ENCODE peak calls at places on chromosomes 13 and 19, in six cellular contexts. B is K562, X is SK-N-SH, M is HepG2, D is GM12878, T is HCT116. C is an unnamed sample.

GRCh38 chr19:56764296-56764695 is 76.2 kb downstream of the PEG3 start:
- DNase-seq in B (no peak), X (no peak), M (peak), D (no peak), T (no peak), C (no peak)

GRCh38 chr19:8204961-8205360 is 4.2 kb upstream of the CERS4 start:
- DNase-seq in B (no peak), X (no peak), M (no peak), D (no peak), T (no peak), C (no peak)

GRCh38 chr13:40149611-40150283 is 494.3 kb downstream of the COG6 start:
- DNase-seq in B (no peak), X (no peak), M (no peak), D (no peak), T (no peak), C (no peak)

GRCh38 chr13:67095621-67096020 is 134.5 kb downstream of the PCDH9 start:
- DNase-seq in B (no peak), X (no peak), M (no peak), D (no peak), T (no peak), C (no peak)

GRCh38 chr19:28514166-28514565 is 698.8 kb downstream of the UQCRFS1 start:
- DNase-seq in B (no peak), X (no peak), M (no peak), D (no peak), T (no peak), C (no peak)

GRCh38 chr19:12784394-12784870 is 6.9 kb upstream of the JUNB start:
- DNase-seq in B (peak), X (no peak), M (no peak), D (no peak), T (no peak), C (no peak)

GRCh38 chr13:44989941-44990340 is 603 bp downstream of the GPALPP1 start:
- DNase-seq in B (no peak), X (peak), M (no peak), D (no peak), T (no peak), C (no peak)

GRCh38 chr13:46621133-46621532 is 68.2 kb downstream of the LRCH1 start:
- DNase-seq in B (no peak), X (no peak), M (no peak), D (no peak), T (no peak), C (no peak)

GRCh38 chr13:25118371-25118770 is 22.4 kb downstream of the PABPC3 start:
- DNase-seq in B (no peak), X (no peak), M (no peak), D (no peak), T (no peak), C (no peak)

GRCh38 chr13:76683854-76684253 is 202.4 kb downstream of the KCTD12 start:
- DNase-seq in B (no peak), X (no peak), M (no peak), D (no peak), T (no peak), C (no peak)

GRCh38 chr13:58935689-58936088 is 1228.0 kb downstream of the DIAPH3 start:
- DNase-seq in B (no peak), X (no peak), M (no peak), D (no peak), T (no peak), C (no peak)

GRCh38 chr19:18065173-18065495 is 21.6 kb downstream of the IL12RB1 start:
- DNase-seq in B (no peak), X (no peak), M (no peak), D (no peak), T (no peak), C (no peak)

GRCh38 chr13:106417467-106418110 is 117.9 kb downstream of the EFNB2 start:
- DNase-seq in B (no peak), X (no peak), M (no peak), D (no peak), T (no peak), C (no peak)

GRCh38 chr13:94329277-94329676 is 150.2 kb downstream of the DCT start:
- DNase-seq in B (no peak), X (no peak), M (no peak), D (no peak), T (no peak), C (no peak)

GRCh38 chr13:98890186-98890585 is 87.7 kb downstream of the DOCK9 start:
- DNase-seq in B (no peak), X (no peak), M (no peak), D (no peak), T (no peak), C (no peak)

GRCh38 chr13:67803118-67803517 is 573.0 kb upstream of the PCDH9 start:
- DNase-seq in B (no peak), X (no peak), M (no peak), D (no peak), T (no peak), C (no peak)

GRCh38 chr13:77544365-77544764 is 8.9 kb downstream of the SCEL start:
- DNase-seq in B (no peak), X (peak), M (no peak), D (no peak), T (no peak), C (no peak)

GRCh38 chr13:114111577-114111976 is 20.8 kb downstream of the RASA3 start:
- DNase-seq in B (no peak), X (no peak), M (no peak), D (no peak), T (no peak), C (no peak)

GRCh38 chr13:22102237-22102636 is 431.4 kb downstream of the FGF9 start:
- DNase-seq in B (no peak), X (no peak), M (no peak), D (no peak), T (no peak), C (no peak)

GRCh38 chr19:28436320-28436719 is 776.6 kb downstream of the UQCRFS1 start:
- DNase-seq in B (no peak), X (no peak), M (no peak), D (no peak), T (no peak), C (no peak)

GRCh38 chr19:56837892-56838679 is 2.4 kb downstream of the PEG3 start:
- DNase-seq in B (no peak), X (peak), M (peak), D (no peak), T (no peak), C (no peak)

GRCh38 chr13:42048625-42049453 is at the start of gene DGKH:
- DNase-seq in B (peak), X (peak), M (no peak), D (no peak), T (peak), C (no peak)

GRCh38 chr19:41668315-41668714 is 19.8 kb downstream of the CEACAM7 start:
- DNase-seq in B (no peak), X (no peak), M (no peak), D (no peak), T (no peak), C (no peak)

GRCh38 chr13:109760951-109761350 is 25.4 kb downstream of the IRS2 start:
- DNase-seq in B (no peak), X (no peak), M (no peak), D (no peak), T (no peak), C (no peak)

GRCh38 chr13:23657056-23657455 is 86.8 kb downstream of the TNFRSF19 start:
- DNase-seq in B (no peak), X (peak), M (no peak), D (no peak), T (no peak), C (no peak)

GRCh38 chr13:26601669-26602068 is 44.2 kb downstream of the WASF3 start:
- DNase-seq in B (no peak), X (peak), M (no peak), D (peak), T (no peak), C (no peak)

GRCh38 chr19:35901854-35902661 is at the start of gene HCST:
- DNase-seq in B (no peak), X (no peak), M (no peak), D (no peak), T (no peak), C (no peak)

GRCh38 chr19:2454962-2455409 is 1.8 kb downstream of the LMNB2 start:
- DNase-seq in B (no peak), X (no peak), M (no peak), D (no peak), T (no peak), C (no peak)
- TF ChIP-seq YY1 in B (no peak), X (no peak), M (no peak), D (no peak), T (no peak), C (no peak)

DNA sequence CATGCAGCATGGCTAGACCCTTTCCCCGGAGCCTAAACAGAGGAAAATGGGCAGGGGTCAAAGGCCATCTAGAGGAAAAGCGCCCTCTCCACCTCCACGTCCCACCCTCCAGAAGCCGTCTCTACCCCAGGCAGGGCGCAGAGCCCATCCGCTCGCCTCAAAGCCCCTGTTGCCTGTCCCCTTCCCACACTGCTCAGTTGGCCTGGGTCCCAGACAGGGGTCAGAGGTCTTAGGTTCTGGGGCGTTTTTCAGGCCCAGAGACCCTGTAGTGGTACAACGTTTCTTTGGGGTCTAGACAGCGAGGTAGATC is 285 bp downstream of the TMEM143 start:
- DNase-seq in B (no peak), X (no peak), M (no peak), D (no peak), T (no peak), C (no peak)
- H2AFZ ChIP-seq in B (peak), X (peak), M (no peak), D (peak), T (no peak), C (no peak)

DNA sequence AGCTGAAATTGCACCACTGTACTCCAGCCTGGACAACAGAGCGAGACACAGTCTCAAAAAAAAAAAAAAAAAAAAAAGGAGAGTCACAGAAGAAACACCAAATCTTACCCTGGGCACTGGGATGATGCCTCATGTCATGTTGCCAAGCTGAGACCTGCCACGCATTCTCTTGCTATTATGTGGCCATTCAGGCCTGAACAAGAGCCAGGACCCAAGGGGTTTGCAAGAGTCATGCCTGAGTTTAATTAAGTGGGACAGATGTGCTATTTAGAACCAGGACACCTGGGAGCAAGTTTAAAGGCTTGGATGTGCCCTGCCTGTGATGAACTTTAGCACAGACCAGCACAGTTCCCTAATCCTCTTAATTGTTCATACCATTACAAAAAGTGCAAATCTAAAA is 9.8 kb downstream of the PNMA8A start:
- DNase-seq in B (no peak), X (no peak), M (no peak), D (no peak), T (no peak), C (no peak)
- TF ChIP-seq YY1 in B (no peak), X (no peak), M (no peak), D (no peak), T (no peak), C (no peak)

DNA sequence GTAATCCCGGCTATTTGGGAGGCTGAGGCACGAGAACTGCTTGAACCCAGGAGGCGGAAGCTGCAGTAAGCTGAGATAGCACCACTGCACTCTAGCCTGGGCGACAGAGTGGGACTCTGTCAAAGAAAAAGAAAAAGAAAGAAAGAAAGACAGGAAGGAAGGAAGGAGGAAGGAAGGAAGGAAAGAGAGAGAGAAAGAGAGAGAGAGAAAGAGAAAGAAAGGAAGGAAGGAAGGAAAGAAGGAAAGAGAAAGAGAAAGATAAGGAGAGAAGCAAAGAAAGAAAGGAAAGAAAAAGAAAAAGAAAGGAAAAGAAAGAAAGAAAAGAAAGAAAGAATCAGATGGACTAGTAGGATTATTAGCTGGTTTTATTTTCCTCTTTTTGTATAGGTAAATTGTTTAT is 22.8 kb downstream of the ZNF541 start:
- DNase-seq in B (no peak), X (no peak), M (no peak), D (no peak), T (no peak), C (no peak)
- H2AFZ ChIP-seq in B (no peak), X (no peak), M (no peak), D (no peak), T (no peak), C (no peak)

GRCh38 chr19:40623403-40624239 is 22.5 kb downstream of the LTBP4 start:
- DNase-seq in B (peak), X (peak), M (peak), D (no peak), T (peak), C (peak)
- TF ChIP-seq YY1 in B (no peak), X (no peak), M (no peak), D (no peak), T (no peak), C (no peak)

C was measured in H1.